ENCODE peak calls at places on chromosomes 3 and 15, in four cellular contexts. P is left lung, H is cardiac fibroblast, T is Calu3. C is an unnamed sample.

GRCh38 chr15:64697911-64698369 is 77.4 kb downstream of the RBPMS2 start:
- DNase-seq in P (no peak), H (no peak), T (no peak), C (no peak)

GRCh38 chr3:186979837-186980236 is 49.5 kb downstream of the ST6GAL1 start:
- DNase-seq in P (no peak), H (no peak), T (no peak), C (no peak)

GRCh38 chr3:27184261-27184660 is 184.9 kb downstream of the NEK10 start:
- DNase-seq in P (no peak), H (no peak), T (no peak), C (no peak)

GRCh38 chr3:69787436-69788168 is 48.3 kb downstream of the MITF start:
- DNase-seq in P (no peak), H (peak), T (no peak), C (no peak)

GRCh38 chr3:23697416-23697815 is 108.3 kb upstream of the UBE2E1 start:
- DNase-seq in P (no peak), H (no peak), T (no peak), C (no peak)

GRCh38 chr15:73789491-73790240 is 36.5 kb upstream of the INSYN1 start:
- DNase-seq in P (no peak), H (no peak), T (no peak), C (no peak)

GRCh38 chr3:195900426-195901355 is 7.7 kb downstream of the TNK2 start:
- DNase-seq in P (peak), H (peak), T (peak), C (no peak)

GRCh38 chr3:143168518-143169192 is 49.1 kb downstream of the CHST2 start:
- DNase-seq in P (no peak), H (no peak), T (no peak), C (no peak)

GRCh38 chr3:194129581-194130133 is 6.3 kb upstream of the HES1 start:
- DNase-seq in P (no peak), H (peak), T (no peak), C (no peak)

GRCh38 chr3:123085293-123085949 is 18.6 kb downstream of the PDIA5 start:
- DNase-seq in P (no peak), H (no peak), T (no peak), C (no peak)

GRCh38 chr3:173501941-173502489 is 104.5 kb downstream of the NLGN1 start:
- DNase-seq in P (no peak), H (peak), T (no peak), C (no peak)

GRCh38 chr3:61824553-61825135 is 263.3 kb downstream of the PTPRG start:
- DNase-seq in P (no peak), H (no peak), T (no peak), C (no peak)

GRCh38 chr3:35487396-35487795 is 151.9 kb upstream of the ARPP21 start:
- DNase-seq in P (no peak), H (no peak), T (no peak), C (no peak)

GRCh38 chr3:4565806-4566501 is 72.8 kb downstream of the ITPR1 start:
- DNase-seq in P (no peak), H (no peak), T (no peak), C (no peak)

GRCh38 chr3:53044371-53045106 is 1.3 kb downstream of the SFMBT1 start:
- DNase-seq in P (peak), H (peak), T (peak), C (no peak)

GRCh38 chr15:42385206-42385979 is 26.1 kb downstream of the CAPN3 start:
- DNase-seq in P (no peak), H (peak), T (peak), C (no peak)

GRCh38 chr3:31981206-31982181 is at the start of the genes OSBPL10 and ZNF860:
- DNase-seq in P (peak), H (peak), T (peak), C (peak)

GRCh38 chr3:145704020-145704419 is 457.0 kb downstream of the PLOD2 start:
- DNase-seq in P (no peak), H (peak), T (peak), C (no peak)

GRCh38 chr15:34182942-34183341 is 27.0 kb downstream of the KATNBL1 start:
- DNase-seq in P (no peak), H (no peak), T (peak), C (no peak)

GRCh38 chr3:168220609-168221008 is 124.9 kb upstream of the GOLIM4 start:
- DNase-seq in P (no peak), H (no peak), T (no peak), C (no peak)

GRCh38 chr3:173889522-173890055 is 492.0 kb downstream of the NLGN1 start:
- DNase-seq in P (no peak), H (no peak), T (no peak), C (no peak)

GRCh38 chr3:170724599-170724998 is 138.7 kb upstream of the SLC7A14 start:
- DNase-seq in P (no peak), H (peak), T (no peak), C (no peak)

GRCh38 chr3:57446318-57446841 is 97.8 kb downstream of the DNAH12 start:
- DNase-seq in P (no peak), H (peak), T (no peak), C (no peak)

GRCh38 chr15:90665288-90666134 is 51.6 kb upstream of the BLM start:
- DNase-seq in P (peak), H (peak), T (peak), C (no peak)

GRCh38 chr3:157858821-157859220 is 247.4 kb downstream of the SHOX2 start:
- DNase-seq in P (no peak), H (no peak), T (no peak), C (no peak)

GRCh38 chr15:58115692-58116091 is 22.5 kb upstream of the AQP9 start:
- DNase-seq in P (no peak), H (peak), T (no peak), C (no peak)
- TF ChIP-seq CTCF in P (no peak), H (peak), T (peak), C (no peak)

GRCh38 chr3:7504886-7505775 is 644.2 kb downstream of the GRM7 start:
- DNase-seq in P (no peak), H (peak), T (peak), C (no peak)
- TF ChIP-seq CTCF in P (no peak), H (peak), T (no peak), C (no peak)

GRCh38 chr3:182711261-182711683 is 82.0 kb upstream of the ATP11B start:
- DNase-seq in P (no peak), H (no peak), T (no peak), C (no peak)

GRCh38 chr3:182711853-182712252 is 81.5 kb upstream of the ATP11B start:
- DNase-seq in P (no peak), H (no peak), T (no peak), C (no peak)

GRCh38 chr3:182708810-182709209 is 84.5 kb upstream of the ATP11B start:
- DNase-seq in P (no peak), H (no peak), T (no peak), C (no peak)

GRCh38 chr3:182709306-182709705 is 84.0 kb upstream of the ATP11B start:
- DNase-seq in P (no peak), H (no peak), T (no peak), C (no peak)

GRCh38 chr3:182710557-182711157 is 82.6 kb upstream of the ATP11B start:
- DNase-seq in P (no peak), H (peak), T (no peak), C (no peak)
- TF ChIP-seq CTCF in P (peak), H (peak), T (peak), C (no peak)

GRCh38 chr15:45136378-45136764 is 6.6 kb downstream of the DUOX1 start:
- DNase-seq in P (no peak), H (no peak), T (no peak), C (no peak)
- TF ChIP-seq CTCF in P (no peak), H (peak), T (no peak), C (no peak)

DNA sequence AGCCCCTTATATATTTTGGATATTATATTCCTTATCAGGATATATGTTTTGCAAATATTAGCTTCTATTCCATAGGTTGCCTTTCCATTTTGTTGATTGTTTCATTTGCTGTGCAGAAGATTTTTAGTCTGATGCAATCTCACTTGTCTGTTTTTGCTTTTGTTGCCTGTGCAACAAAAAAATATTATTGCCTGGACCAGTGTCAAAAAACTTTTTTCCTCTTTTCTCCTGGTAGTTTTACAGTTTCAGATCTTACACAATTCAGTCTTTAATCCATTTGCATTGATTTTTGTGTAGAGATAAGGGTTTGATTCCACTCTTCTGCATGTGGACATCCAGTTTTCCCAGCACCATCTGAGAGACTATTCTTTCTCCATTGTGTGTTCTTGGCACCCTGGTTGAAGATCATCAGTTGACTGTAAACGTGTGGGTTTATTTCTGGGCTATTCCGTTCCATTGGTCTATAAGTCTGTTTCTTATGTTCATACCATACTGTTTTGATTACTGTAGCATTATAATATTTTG is 228.9 kb upstream of the NR2E3 start:
- DNase-seq in P (no peak), H (no peak), T (no peak), C (no peak)
- TF ChIP-seq CTCF in P (no peak), H (no peak), T (no peak), C (no peak)

GRCh38 chr3:50388720-50389352 is 29.5 kb upstream of the TMEM115 start:
- DNase-seq in P (no peak), H (no peak), T (no peak), C (no peak)

GRCh38 chr3:50385741-50386140 is 26.4 kb upstream of the TMEM115 start:
- DNase-seq in P (no peak), H (no peak), T (no peak), C (no peak)

GRCh38 chr3:50390523-50391177 is 31.3 kb upstream of the TMEM115 start:
- DNase-seq in P (no peak), H (no peak), T (no peak), C (no peak)

GRCh38 chr3:50389368-50389767 is 30.0 kb upstream of the TMEM115 start:
- DNase-seq in P (no peak), H (no peak), T (no peak), C (no peak)

GRCh38 chr3:50388021-50388719 is 28.8 kb upstream of the TMEM115 start:
- DNase-seq in P (no peak), H (no peak), T (peak), C (no peak)
- TF ChIP-seq CTCF in P (no peak), H (peak), T (no peak), C (no peak)

DNA sequence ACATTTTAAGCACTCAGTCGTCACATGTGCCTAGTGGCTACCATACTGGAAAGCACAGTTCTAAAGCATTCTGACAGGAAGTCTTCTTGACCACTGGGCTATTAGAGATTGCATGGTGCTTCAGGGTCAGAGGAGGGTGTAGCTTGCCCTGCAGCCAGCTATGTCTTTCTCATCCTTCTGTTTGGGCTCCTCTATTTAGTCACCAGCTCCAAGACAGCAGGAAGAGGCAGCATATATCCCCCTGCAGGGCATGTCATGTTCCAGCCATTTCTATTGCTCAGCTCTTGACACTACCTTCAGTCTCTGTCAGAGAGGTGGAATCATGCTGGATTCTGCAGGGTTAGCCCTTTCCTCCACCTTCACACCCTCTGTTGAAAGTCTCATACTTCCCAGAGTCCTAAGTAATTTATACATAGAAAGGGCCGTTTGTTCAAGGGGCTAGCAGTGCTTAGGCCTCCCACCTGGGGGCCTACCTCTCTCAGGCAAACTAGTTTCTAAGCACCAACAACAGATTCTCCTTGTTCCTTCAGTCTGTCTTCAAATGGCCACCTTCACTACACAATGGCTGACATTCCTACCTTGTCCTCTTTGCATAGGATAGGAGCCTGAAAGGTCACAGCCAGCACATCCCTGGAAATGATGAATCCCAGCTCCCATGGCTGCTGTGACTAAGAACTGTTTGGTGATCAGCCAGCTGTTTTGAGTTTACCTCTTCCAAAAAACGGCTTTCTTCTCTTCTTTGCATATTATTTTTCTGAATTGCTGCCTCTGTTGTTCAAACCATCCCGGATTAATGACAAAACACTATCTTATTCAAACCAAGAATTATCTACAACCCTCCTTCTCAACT is 115.7 kb upstream of the BFSP2 start:
- DNase-seq in P (no peak), H (no peak), T (no peak), C (no peak)
- TF ChIP-seq CTCF in P (no peak), H (no peak), T (no peak), C (no peak)

GRCh38 chr15:44706401-44706800 is 4.7 kb downstream of the PATL2 start:
- DNase-seq in P (no peak), H (no peak), T (no peak), C (no peak)
- TF ChIP-seq CTCF in P (no peak), H (no peak), T (no peak), C (no peak)